ENCODE peak calls at places on chromosomes 3 and 15, in nine cellular contexts. D is tibial nerve, Y is prostate gland, A is A549, H is suprapubic skin, F is esophagus squamous epithelium, R is adrenal gland, S is IMR-90, G is K562. O is an unnamed sample.

GRCh38 chr15:94631608-94632007 is 400.2 kb downstream of the MCTP2 start:
- DNase-seq in S (no peak), D (no peak), A (no peak), G (no peak), H (no peak), F (no peak), Y (no peak), R (no peak), O (no peak)

GRCh38 chr3:37310666-37311050 is 136.3 kb upstream of the LRRFIP2 start:
- DNase-seq in S (peak), G (no peak), R (peak), Y (no peak), A (no peak), D (no peak), F (no peak), H (no peak), O (no peak)

GRCh38 chr3:112973325-112974177 is 1.4 kb downstream of the CD200R1 start:
- DNase-seq in F (no peak), R (no peak), S (no peak), G (no peak), A (no peak), Y (no peak), D (no peak), H (no peak), O (no peak)

GRCh38 chr15:43519207-43519606 is 1.8 kb downstream of the MAP1A start:
- DNase-seq in G (peak), F (no peak), S (no peak), H (no peak), Y (no peak), R (no peak), A (no peak), D (no peak), O (no peak)

GRCh38 chr15:100879461-100880138 is at the start of gene ALDH1A3:
- DNase-seq in D (no peak), S (peak), H (no peak), A (peak), G (no peak), Y (peak), F (no peak), R (no peak), O (peak)

GRCh38 chr3:45105855-45106655 is 40.1 kb downstream of the CDCP1 start:
- DNase-seq in R (no peak), H (no peak), G (peak), D (no peak), A (no peak), S (peak), F (no peak), Y (no peak), O (no peak)

GRCh38 chr15:101118116-101118515 is 133.7 kb downstream of the CHSY1 start:
- DNase-seq in A (no peak), H (no peak), S (no peak), F (no peak), G (no peak), Y (no peak), D (no peak), R (no peak), O (no peak)

GRCh38 chr3:149625795-149626194 is 32.0 kb downstream of the WWTR1 start:
- DNase-seq in Y (no peak), R (no peak), D (no peak), S (no peak), G (no peak), H (no peak), F (no peak), A (no peak), O (no peak)

GRCh38 chr3:123757281-123757940 is 126.7 kb downstream of the MYLK start:
- DNase-seq in Y (no peak), S (no peak), G (no peak), R (peak), D (peak), F (no peak), H (no peak), A (no peak), O (peak)

GRCh38 chr3:87227835-87228144 is 681 bp downstream of the CHMP2B start:
- DNase-seq in S (peak), F (no peak), Y (no peak), G (no peak), D (no peak), R (no peak), H (no peak), A (no peak), O (no peak)

GRCh38 chr3:50587806-50588758 is 18.8 kb downstream of the HEMK1 start:
- DNase-seq in A (no peak), S (no peak), F (no peak), D (no peak), H (no peak), R (no peak), G (no peak), Y (no peak), O (peak)

GRCh38 chr3:86890997-86891396 is 100.0 kb downstream of the VGLL3 start:
- DNase-seq in S (no peak), D (no peak), H (no peak), R (no peak), G (no peak), A (no peak), Y (no peak), F (no peak), O (no peak)

GRCh38 chr15:89673162-89673506 is 6.0 kb downstream of the PLIN1 start:
- DNase-seq in S (no peak), F (no peak), D (no peak), Y (no peak), G (peak), H (no peak), A (peak), R (no peak), O (no peak)

GRCh38 chr3:72246685-72247084 is 461.7 kb upstream of the PROK2 start:
- DNase-seq in S (no peak), F (no peak), H (no peak), Y (no peak), A (no peak), R (no peak), G (no peak), D (no peak), O (no peak)

GRCh38 chr3:10268116-10268515 is 19.9 kb downstream of the TATDN2 start:
- DNase-seq in G (no peak), D (no peak), Y (no peak), A (no peak), S (no peak), F (no peak), H (no peak), R (no peak), O (no peak)

GRCh38 chr3:4979401-4980228 is at the start of gene BHLHE40:
- DNase-seq in A (no peak), S (no peak), Y (no peak), R (no peak), F (peak), D (peak), H (no peak), G (peak), O (peak)

GRCh38 chr15:63038926-63039673 is 3.4 kb upstream of the TPM1 start:
- DNase-seq in H (no peak), A (no peak), G (no peak), R (no peak), S (peak), D (no peak), Y (no peak), F (no peak), O (no peak)

GRCh38 chr3:126961191-126961790 is 21.6 kb upstream of the PLXNA1 start:
- DNase-seq in A (no peak), H (peak), Y (peak), R (peak), G (peak), S (peak), D (peak), F (no peak), O (peak)

GRCh38 chr3:158701666-158702065 is 29.2 kb upstream of the LXN start:
- DNase-seq in G (no peak), A (no peak), Y (no peak), F (no peak), H (no peak), R (no peak), S (peak), D (no peak), O (no peak)

GRCh38 chr3:71530903-71531535 is 52.5 kb downstream of the FOXP1 start:
- DNase-seq in Y (no peak), S (no peak), G (no peak), H (no peak), F (no peak), D (no peak), R (no peak), A (no peak), O (no peak)

GRCh38 chr3:58018892-58019291 is 10.7 kb downstream of the FLNB start:
- DNase-seq in A (no peak), Y (no peak), G (no peak), D (no peak), F (no peak), R (no peak), H (no peak), S (no peak), O (no peak)

GRCh38 chr3:12809435-12809834 is 13.0 kb downstream of the CAND2 start:
- DNase-seq in F (no peak), H (no peak), D (no peak), S (no peak), G (no peak), Y (no peak), A (no peak), R (no peak), O (no peak)

GRCh38 chr15:58475573-58476524 is 44.1 kb downstream of the LIPC start:
- DNase-seq in Y (no peak), H (no peak), S (peak), R (no peak), D (peak), A (no peak), F (no peak), G (no peak), O (peak)

GRCh38 chr3:124627501-124627908 is 102.7 kb upstream of the UMPS start:
- DNase-seq in Y (no peak), A (no peak), D (no peak), G (peak), H (no peak), R (no peak), F (no peak), S (peak), O (no peak)

GRCh38 chr3:147421184-147421912 is 12.2 kb downstream of the ZIC1 start:
- DNase-seq in F (no peak), S (no peak), D (no peak), R (no peak), G (no peak), Y (no peak), H (no peak), A (no peak), O (no peak)
- TF ChIP-seq CTCF in F (no peak), S (no peak), D (no peak), R (no peak), G (no peak), Y (no peak), H (no peak), A (no peak), O (no peak)

GRCh38 chr3:42589382-42590109 is 1.1 kb upstream of the SS18L2 start:
- DNase-seq in F (no peak), H (no peak), D (no peak), Y (no peak), G (no peak), A (no peak), R (no peak), S (no peak), O (no peak)
- H3K27ac ChIP-seq in F (peak), H (peak), D (peak), Y (peak), G (peak), A (peak), R (no peak), S (no peak), O (peak)

DNA sequence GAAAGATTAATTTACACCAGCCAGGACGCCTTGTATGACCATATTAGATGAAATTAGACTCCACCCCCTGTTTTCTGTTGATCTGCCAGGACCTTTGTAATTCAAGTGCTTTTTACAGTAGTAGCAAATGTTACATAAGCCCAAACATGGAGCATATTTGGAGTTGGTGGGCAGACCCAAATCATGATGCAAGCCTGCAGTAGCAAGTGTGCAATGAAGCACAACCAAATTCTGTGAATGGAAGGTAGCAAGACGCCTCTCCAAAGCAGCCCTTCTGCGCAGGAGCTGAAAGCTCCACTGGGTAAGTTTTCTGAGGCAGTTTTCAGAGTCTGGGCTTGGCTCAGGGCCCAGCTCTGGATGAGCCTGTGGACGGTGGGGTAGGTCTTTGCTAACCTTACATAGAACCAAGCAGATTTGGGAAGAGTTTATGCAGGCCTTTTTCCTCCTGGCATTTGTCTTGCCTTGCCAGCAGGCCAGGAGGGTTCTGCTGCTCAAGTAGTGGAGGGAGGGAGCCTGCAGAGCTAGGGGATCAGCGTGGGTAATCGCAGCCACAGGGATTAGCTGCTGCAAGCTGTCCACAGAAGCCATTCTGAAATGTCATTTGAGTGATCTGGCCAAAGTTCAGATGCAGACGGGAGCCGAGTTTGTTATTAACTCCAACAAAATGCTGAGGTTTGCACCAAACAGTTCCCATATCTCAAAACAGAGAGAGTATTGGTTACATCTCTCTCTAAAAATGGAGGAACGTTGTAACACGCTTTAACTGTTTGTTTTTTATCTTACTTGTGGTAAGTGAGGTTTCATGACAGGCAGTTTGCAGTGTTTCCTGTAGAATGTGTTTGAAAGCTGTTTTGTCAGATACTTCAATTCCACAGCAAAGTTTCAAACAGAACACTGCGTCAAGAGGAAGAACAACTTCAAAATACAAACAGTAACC is 55.4 kb downstream of the PSMD6 start:
- DNase-seq in A (no peak), H (no peak), D (peak), G (no peak), R (peak), F (no peak), Y (no peak), S (peak), O (peak)
- TF ChIP-seq POLR2A in A (no peak), H (no peak), D (no peak), G (no peak), R (no peak), F (peak), Y (no peak), S (no peak), O (no peak)

DNA sequence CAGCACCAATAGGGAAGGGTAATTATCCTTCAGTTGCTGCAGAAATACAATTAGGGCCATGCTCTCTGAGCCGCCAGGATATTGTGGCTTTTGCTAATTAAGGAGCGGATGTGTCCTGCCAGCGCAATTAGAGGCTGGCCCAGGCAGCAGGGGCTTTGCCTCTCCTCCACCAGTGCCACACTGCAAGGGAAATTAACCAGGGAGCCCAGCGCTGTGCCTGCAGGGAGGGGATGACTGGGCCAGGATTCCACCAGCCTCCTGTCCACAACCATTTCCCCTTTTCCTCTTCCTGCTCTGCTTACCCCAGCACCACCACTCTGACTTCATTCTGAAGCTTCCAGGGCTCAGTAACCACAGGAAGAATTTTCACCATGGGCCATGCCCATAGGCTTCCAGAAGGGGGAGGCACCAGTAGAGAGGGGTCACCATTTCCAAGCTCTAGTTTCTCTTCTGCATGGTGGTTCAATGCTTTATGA is 10.3 kb upstream of the AEN start:
- DNase-seq in D (no peak), A (no peak), F (no peak), S (peak), R (no peak), Y (no peak), H (no peak), G (no peak), O (no peak)
- TF ChIP-seq CTCF in D (no peak), A (no peak), F (no peak), S (peak), R (no peak), Y (no peak), H (no peak), G (no peak), O (no peak)

GRCh38 chr3:115399751-115400150 is 223.6 kb upstream of the GAP43 start:
- DNase-seq in S (no peak), D (no peak), G (no peak), Y (no peak), H (no peak), F (no peak), R (no peak), A (no peak), O (no peak)

GRCh38 chr3:115403791-115404190 is 219.5 kb upstream of the GAP43 start:
- DNase-seq in A (no peak), R (no peak), S (no peak), Y (no peak), G (no peak), D (no peak), H (no peak), F (no peak), O (no peak)

GRCh38 chr3:115401298-115401697 is 222.0 kb upstream of the GAP43 start:
- DNase-seq in G (no peak), Y (no peak), S (peak), A (peak), R (peak), H (no peak), F (no peak), D (no peak), O (no peak)

GRCh38 chr3:115402651-115403050 is 220.7 kb upstream of the GAP43 start:
- DNase-seq in A (no peak), H (no peak), Y (no peak), G (no peak), D (no peak), R (no peak), S (no peak), F (no peak), O (no peak)

DNA sequence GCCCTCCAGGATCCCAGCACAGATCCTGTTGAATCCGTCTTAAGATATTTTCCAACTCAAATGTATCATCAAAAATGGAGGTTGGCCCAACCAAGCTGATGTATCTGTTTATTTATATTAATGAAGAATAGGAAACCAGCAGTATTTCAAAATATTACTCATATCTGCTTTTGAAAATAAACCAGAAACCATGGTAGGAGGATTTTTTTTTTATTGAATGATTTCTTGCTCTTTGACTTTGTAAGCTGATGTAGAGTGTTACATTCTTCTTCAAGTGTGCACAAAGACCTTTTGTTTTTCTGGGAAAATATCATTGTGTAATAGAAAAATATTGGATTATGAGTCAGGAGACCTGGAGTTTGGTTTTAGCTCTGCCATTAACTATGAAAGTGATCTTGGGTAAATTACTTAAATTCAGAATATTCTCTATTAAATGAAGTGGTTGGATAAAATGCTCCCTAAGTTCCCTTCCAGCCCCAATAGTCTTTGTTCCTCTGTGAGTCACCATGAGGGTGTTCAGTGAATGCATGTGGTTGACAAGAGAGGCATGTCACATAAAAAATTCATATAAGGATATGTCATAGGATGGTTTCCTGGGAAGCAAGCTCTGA is 221.3 kb upstream of the GAP43 start:
- DNase-seq in G (no peak), S (peak), D (no peak), Y (no peak), F (no peak), R (no peak), H (no peak), A (peak), O (no peak)
- H3K27ac ChIP-seq in G (no peak), S (no peak), D (no peak), Y (no peak), F (no peak), R (no peak), H (no peak), A (peak), O (no peak)

GRCh38 chr15:65245096-65245849 is 34.0 kb upstream of the CILP start:
- DNase-seq in A (no peak), R (peak), Y (no peak), G (no peak), D (no peak), H (no peak), S (peak), F (no peak), O (no peak)
- TF ChIP-seq POLR2A in A (no peak), R (no peak), Y (no peak), G (no peak), D (no peak), H (no peak), S (no peak), F (no peak), O (no peak)